ENCODE peak calls at places on chromosome 11, in ten cellular contexts. W, X, O, G, J, C, S, P, A and T are unnamed samples.

GRCh38 chr11:61950035-61950547 is at the start of gene BEST1:
- DNase-seq in C (no peak), P (no peak), S (no peak), X (no peak), G (no peak), A (no peak), O (no peak), W (no peak), J (no peak), T (no peak)

GRCh38 chr11:75474878-75475766 is 42.1 kb upstream of the KLHL35 start:
- DNase-seq in P (peak; percentile 51), X (peak; percentile 52), S (peak; percentile 50), O (peak; percentile 66), A (peak; percentile 70), J (peak; percentile 90), C (peak; percentile 61), W (peak; percentile 62), G (peak; percentile 69), T (peak; percentile 69)

GRCh38 chr11:73980001-73980960 is 2.4 kb downstream of the UCP2 start:
- DNase-seq in G (peak; percentile 83), X (peak; percentile 17), J (peak; percentile 87), C (no peak), O (peak; percentile 45), P (peak; percentile 79), A (peak; percentile 22), S (no peak), W (peak; percentile 20), T (peak; percentile 77)

GRCh38 chr11:112795142-112795815 is 165.9 kb upstream of the NCAM1 start:
- DNase-seq in P (peak; percentile 31), O (no peak), W (peak; percentile 31), S (peak; percentile 76), G (peak; percentile 11), A (no peak), C (peak; percentile 30), X (peak; percentile 20), J (no peak), T (no peak)

GRCh38 chr11:57131080-57131790 is 50.5 kb upstream of the LRRC55 start:
- DNase-seq in J (no peak), P (peak; percentile 20), O (peak; percentile 33), W (peak; percentile 13), G (no peak), C (peak; percentile 13), X (peak; percentile 10), A (peak; percentile 14), S (peak; percentile 58), T (no peak)

GRCh38 chr11:112806876-112807275 is 154.3 kb upstream of the NCAM1 start:
- DNase-seq in C (no peak), W (no peak), J (no peak), S (no peak), X (no peak), G (no peak), P (no peak), O (no peak), A (no peak), T (no peak)

GRCh38 chr11:1943977-1944376 is 3.2 kb upstream of the MRPL23 start:
- DNase-seq in X (no peak), C (peak; percentile 9), S (peak; percentile 0), P (no peak), W (peak; percentile 5), O (peak; percentile 18), A (no peak), G (no peak), J (peak; percentile 38), T (peak; percentile 40)

GRCh38 chr11:83006877-83007330 is 64.8 kb downstream of the RAB30 start:
- DNase-seq in X (no peak), G (no peak), O (no peak), J (no peak), S (no peak), P (peak; percentile 66), C (peak; percentile 57), A (no peak), W (no peak), T (no peak)

GRCh38 chr11:43987384-43988039 is 45.1 kb downstream of the C11orf96 start:
- DNase-seq in O (peak; percentile 97), X (peak; percentile 62), G (no peak), J (peak; percentile 98), A (peak; percentile 94), C (peak; percentile 97), S (no peak), P (peak; percentile 78), W (peak; percentile 80), T (peak; percentile 74)

GRCh38 chr11:81470446-81470845 is 1263.2 kb downstream of the FAM181B start:
- DNase-seq in S (no peak), P (no peak), G (no peak), O (no peak), J (no peak), A (no peak), X (no peak), C (no peak), W (no peak), T (no peak)

GRCh38 chr11:134517621-134518293 is 105.7 kb upstream of the B3GAT1 start:
- DNase-seq in X (no peak), G (no peak), C (no peak), A (no peak), J (peak; percentile 19), S (no peak), W (no peak), O (no peak), P (no peak), T (peak; percentile 34)

GRCh38 chr11:45105233-45105992 is 41.0 kb upstream of the PRDM11 start:
- DNase-seq in C (peak; percentile 72), S (peak; percentile 83), J (peak; percentile 90), O (peak; percentile 88), W (peak; percentile 65), X (peak; percentile 75), A (peak; percentile 81), P (peak; percentile 77), G (peak; percentile 66), T (peak; percentile 84)

GRCh38 chr11:44776840-44777536 is 50.2 kb downstream of the TSPAN18 start:
- DNase-seq in G (no peak), W (no peak), S (no peak), A (no peak), P (no peak), J (no peak), C (no peak), X (no peak), O (no peak), T (peak; percentile 33)

GRCh38 chr11:95097209-95097608 is 7.6 kb downstream of the ENDOD1 start:
- DNase-seq in X (no peak), S (no peak), P (no peak), W (no peak), O (no peak), G (no peak), C (no peak), J (no peak), A (no peak), T (no peak)

GRCh38 chr11:134119094-134119493 is 50.2 kb downstream of the JAM3 start:
- DNase-seq in J (no peak), O (no peak), X (peak; percentile 71), C (no peak), S (no peak), A (no peak), G (no peak), W (peak; percentile 86), P (no peak), T (no peak)

GRCh38 chr11:122863704-122864326 is 18.7 kb upstream of the JHY start:
- DNase-seq in W (peak; percentile 50), O (peak; percentile 36), C (peak; percentile 31), P (peak; percentile 49), A (peak; percentile 35), J (no peak), X (peak; percentile 65), S (peak; percentile 65), G (peak; percentile 32), T (no peak)

GRCh38 chr11:47355283-47356128 is 3.0 kb upstream of the MYBPC3 start:
- DNase-seq in C (peak; percentile 97), G (no peak), S (peak; percentile 97), W (peak; percentile 88), X (peak; percentile 91), P (peak; percentile 96), O (peak; percentile 97), A (peak; percentile 95), J (peak; percentile 95), T (peak; percentile 96)

GRCh38 chr11:128483211-128483788 is 104.1 kb downstream of the ETS1 start:
- DNase-seq in J (no peak), O (no peak), W (no peak), X (no peak), P (no peak), S (no peak), A (no peak), C (no peak), G (no peak), T (no peak)

GRCh38 chr11:119293461-119293860 is 23.5 kb downstream of the MCAM start:
- DNase-seq in A (no peak), X (no peak), P (no peak), S (no peak), G (no peak), J (no peak), C (no peak), W (no peak), O (no peak), T (no peak)
- H3K36me3 ChIP-seq in A (peaks cover 47% of the 10 kb centered on the region), X (peaks cover under 1% of the 10 kb centered on the region), P (no peaks in the 10 kb centered on the region), S (peaks cover 12% of the 10 kb centered on the region), G (peaks cover 21% of the 10 kb centered on the region), J (peaks cover 16% of the 10 kb centered on the region), C (no peaks in the 10 kb centered on the region), W (peaks cover 30% of the 10 kb centered on the region), O (peaks cover 68% of the 10 kb centered on the region), T (peaks cover 55% of the 10 kb centered on the region)

DNA sequence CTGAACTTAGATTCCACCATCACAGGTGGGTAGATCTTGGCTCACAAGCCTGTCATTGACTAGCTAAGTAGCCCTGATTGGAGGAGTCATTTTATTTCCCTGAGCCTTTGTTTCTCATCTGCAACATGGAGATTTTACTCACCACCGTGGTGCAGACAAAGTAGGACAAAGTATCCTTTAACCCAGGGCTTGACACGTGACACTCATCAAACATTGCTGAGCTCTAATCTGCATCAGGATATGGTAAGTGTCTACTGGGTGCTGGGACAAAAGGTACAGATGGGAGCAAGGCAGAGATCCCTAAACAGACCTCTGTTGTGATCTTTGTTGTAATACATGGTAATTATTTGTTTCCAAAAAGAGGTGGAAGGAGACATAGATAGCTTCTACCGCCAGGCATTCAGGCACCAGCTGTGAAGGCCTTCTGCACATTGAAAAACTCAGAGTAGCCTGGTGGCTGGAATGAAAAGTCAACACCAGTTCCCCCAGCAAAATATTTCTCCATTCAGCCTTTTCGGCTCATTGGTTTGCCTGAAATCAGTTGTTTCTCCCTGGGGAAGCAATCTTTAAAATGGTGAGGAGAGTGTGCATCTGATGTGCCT is 18.3 kb upstream of the MICAL2 start:
- DNase-seq in P (no peak), G (no peak), A (no peak), O (no peak), X (no peak), S (peak; percentile 22), J (no peak), W (no peak), C (no peak), T (no peak)
- TF ChIP-seq CTCF in P (no peak), G (no peak), A (peak; percentile 24), O (no peak), X (peak; percentile 6), S (no peak), J (no peak), W (peak; percentile 18), C (no peak), T (no peak)

GRCh38 chr11:64765291-64765803 is 5.6 kb upstream of the PYGM start:
- DNase-seq in C (no peak), J (peak; percentile 70), O (no peak), X (no peak), G (no peak), P (no peak), S (peak; percentile 48), W (no peak), A (no peak), T (no peak)
- H3K36me3 ChIP-seq in C (no peaks in the 10 kb centered on the region), J (peaks cover 58% of the 10 kb centered on the region), O (peaks cover 83% of the 10 kb centered on the region), X (peaks cover 48% of the 10 kb centered on the region), G (peaks cover 48% of the 10 kb centered on the region), P (peaks cover 42% of the 10 kb centered on the region), S (peaks cover 32% of the 10 kb centered on the region), W (peaks cover 82% of the 10 kb centered on the region), A (peaks cover 79% of the 10 kb centered on the region), T (peaks cover 85% of the 10 kb centered on the region)

GRCh38 chr11:78615724-78616123 is 41.1 kb upstream of the NARS2 start:
- DNase-seq in S (peak; percentile 25), X (no peak), A (no peak), W (no peak), G (no peak), O (no peak), J (no peak), P (no peak), C (no peak), T (no peak)
- TF ChIP-seq CTCF in S (peak; percentile 43), X (no peak), A (no peak), W (no peak), G (no peak), O (no peak), J (no peak), P (no peak), C (no peak), T (no peak)